ENCODE peak calls at places on chromosome 13, in four cellular contexts. D is neural progenitor cell, U is IMR-90, W is colonic mucosa. K is an unnamed sample.

GRCh38 chr13:26951581-26952177 is 191.1 kb upstream of the GPR12 start:
- DNase-seq in W (peak; percentile 83), U (no peak), D (no peak), K (no peak)

GRCh38 chr13:102825921-102826706 is 19.7 kb upstream of the ERCC5 start:
- DNase-seq in U (peak; percentile 93), D (no peak), W (no peak), K (peak; percentile 94)

GRCh38 chr13:77360032-77360431 is 33.1 kb upstream of the MYCBP2 start:
- DNase-seq in W (no peak), U (no peak), D (no peak), K (no peak)

GRCh38 chr13:94664889-94665288 is 47.5 kb downstream of the SOX21 start:
- DNase-seq in D (no peak), U (no peak), W (no peak), K (no peak)

GRCh38 chr13:30934381-30934780 is 1.9 kb downstream of the TEX26 start:
- DNase-seq in D (peak; percentile 48), W (no peak), U (peak; percentile 14), K (no peak)

GRCh38 chr13:25847145-25847544 is 204.7 kb downstream of the SHISA2 start:
- DNase-seq in W (no peak), U (no peak), D (no peak), K (no peak)

GRCh38 chr13:89457977-89458376 is 1786.8 kb downstream of the SLITRK5 start:
- DNase-seq in W (no peak), D (no peak), U (peak; percentile 34), K (peak; percentile 87)

GRCh38 chr13:26962671-26963070 is 202.1 kb upstream of the GPR12 start:
- DNase-seq in D (no peak), U (no peak), W (no peak), K (no peak)

GRCh38 chr13:100423375-100423774 is 165.2 kb downstream of the GGACT start:
- DNase-seq in W (no peak), U (peak; percentile 56), D (no peak), K (no peak)

GRCh38 chr13:49220856-49221614 is 897 bp downstream of the MLNR start:
- DNase-seq in W (no peak), D (peak; percentile 61), U (peak; percentile 12), K (no peak)

GRCh38 chr13:98327326-98328314 is 150.6 kb upstream of the RNF113B start:
- DNase-seq in W (no peak), U (peak; percentile 78), D (peak; percentile 91), K (peak; percentile 83)

GRCh38 chr13:98020271-98020670 is 66.8 kb downstream of the IPO5 start:
- DNase-seq in U (peak; percentile 60), W (no peak), D (no peak), K (no peak)

GRCh38 chr13:99361197-99361596 is 54.0 kb upstream of the GPR183 start:
- DNase-seq in U (no peak), D (no peak), W (no peak), K (no peak)

GRCh38 chr13:88628882-88629281 is 957.7 kb downstream of the SLITRK5 start:
- DNase-seq in W (no peak), U (no peak), D (no peak), K (no peak)

GRCh38 chr13:83499286-83499685 is 383.0 kb downstream of the SLITRK1 start:
- DNase-seq in W (no peak), D (no peak), U (peak; percentile 14), K (peak; percentile 39)

GRCh38 chr13:97758317-97758716 is 195.2 kb upstream of the IPO5 start:
- DNase-seq in U (no peak), W (no peak), D (no peak), K (no peak)

GRCh38 chr13:39144941-39145533 is 106.8 kb downstream of the NHLRC3 start:
- DNase-seq in W (peak; percentile 52), U (peak; percentile 70), D (peak; percentile 82), K (peak; percentile 37)

GRCh38 chr13:90272356-90272755 is 1075.1 kb upstream of the MIR17HG start:
- DNase-seq in D (no peak), W (no peak), U (no peak), K (peak; percentile 87)

GRCh38 chr13:59890064-59890463 is 273.7 kb downstream of the DIAPH3 start:
- DNase-seq in D (no peak), U (peak; percentile 19), W (no peak), K (no peak)

GRCh38 chr13:98495627-98496238 is 81.2 kb downstream of the STK24 start:
- DNase-seq in W (no peak), U (no peak), D (peak; percentile 48), K (no peak)

GRCh38 chr13:101792189-101792588 is 339.7 kb downstream of the ITGBL1 start:
- DNase-seq in D (no peak), W (no peak), U (no peak), K (no peak)

GRCh38 chr13:73657821-73658540 is 476.2 kb downstream of the KLF12 start:
- DNase-seq in U (no peak), W (peak; percentile 44), D (no peak), K (peak; percentile 47)

GRCh38 chr13:96100457-96101220 is 10.7 kb downstream of the HS6ST3 start:
- DNase-seq in D (no peak), U (no peak), W (no peak), K (no peak)

GRCh38 chr13:97967948-97968347 is 14.5 kb downstream of the IPO5 start:
- DNase-seq in W (no peak), D (no peak), U (no peak), K (peak; percentile 66)

GRCh38 chr13:84649853-84650252 is 767.6 kb upstream of the SLITRK1 start:
- DNase-seq in W (no peak), D (no peak), U (peak; percentile 48), K (no peak)

GRCh38 chr13:99995104-99995502 is 13.5 kb downstream of the ZIC2 start:
- DNase-seq in D (no peak), W (no peak), U (no peak), K (no peak)

GRCh38 chr13:34207334-34207733 is 389.4 kb downstream of the RFC3 start:
- DNase-seq in U (peak; percentile 70), W (no peak), D (no peak), K (peak; percentile 90)

GRCh38 chr13:52599037-52599852 is 43.0 kb upstream of the HNRNPA1L2 start:
- DNase-seq in W (no peak), U (peak; percentile 71), D (peak; percentile 23), K (peak; percentile 73)

GRCh38 chr13:37288057-37288720 is 182.7 kb upstream of the CSNK1A1L start:
- DNase-seq in W (no peak), D (no peak), U (no peak), K (no peak)

GRCh38 chr13:31310781-31311180 is 111.0 kb downstream of the B3GLCT start:
- DNase-seq in D (no peak), W (no peak), U (peak; percentile 1), K (no peak)

GRCh38 chr13:95323930-95324662 is 22.8 kb upstream of the ABCC4 start:
- DNase-seq in D (no peak), W (no peak), U (no peak), K (no peak)

GRCh38 chr13:81194362-81194761 is 853.4 kb upstream of the SPRY2 start:
- DNase-seq in D (no peak), U (no peak), W (no peak), K (no peak)

GRCh38 chr13:109628251-109628699 is 158.1 kb downstream of the IRS2 start:
- DNase-seq in D (no peak), W (no peak), U (peak; percentile 61), K (peak; percentile 84)

GRCh38 chr13:39144391-39144790 is 106.1 kb downstream of the NHLRC3 start:
- DNase-seq in D (no peak), W (no peak), U (no peak), K (no peak)

GRCh38 chr13:27830010-27830409 is 37.7 kb downstream of the GSX1 start:
- DNase-seq in D (peak; percentile 88), W (peak; percentile 67), U (no peak), K (no peak)

GRCh38 chr13:52070929-52071523 is 46.5 kb downstream of the UTP14C start:
- DNase-seq in D (no peak), U (peak; percentile 32), W (no peak), K (peak; percentile 16)

DNA sequence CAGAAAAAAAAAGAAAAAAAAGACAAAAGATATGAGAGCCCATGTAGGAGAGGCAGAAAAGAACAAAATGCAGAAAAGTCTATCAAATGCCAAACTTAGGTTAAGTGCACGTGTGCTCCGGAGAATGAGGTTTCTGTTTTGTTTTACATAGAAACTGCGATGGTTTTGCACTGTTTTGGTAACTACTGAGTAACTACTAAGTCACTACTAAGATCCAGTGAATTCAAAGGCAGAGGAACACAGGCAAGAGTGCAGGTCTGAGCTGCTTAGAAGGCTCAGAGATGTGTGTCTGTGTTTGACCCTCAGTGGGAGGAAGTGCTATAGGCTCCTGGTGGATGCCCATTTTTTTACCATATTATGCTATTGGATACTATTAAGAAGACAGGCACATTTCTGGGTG is 299.3 kb downstream of the NDFIP2 start:
- DNase-seq in U (peak; percentile 42), D (peak; percentile 4), W (no peak), K (peak; percentile 29)
- H3K9ac ChIP-seq in U (no peak overlapping the region), D (no peak overlapping the region), W (no peak overlapping the region), K (no peak overlapping the region)

GRCh38 chr13:22874839-22875238 is 305.9 kb upstream of the SGCG start:
- DNase-seq in D (no peak), U (no peak), W (no peak), K (no peak)
- H3K4me1 ChIP-seq in D (peaks cover 4% of the 10 kb centered on the region), U (no peaks in the 10 kb centered on the region), W (no peaks in the 10 kb centered on the region), K (no peaks in the 10 kb centered on the region)

GRCh38 chr13:113304121-113304520 is 7.1 kb downstream of the LAMP1 start:
- DNase-seq in U (no peak), D (no peak), W (no peak), K (no peak)

GRCh38 chr13:113307491-113307890 is 10.5 kb downstream of the LAMP1 start:
- DNase-seq in D (no peak), W (no peak), U (peak; percentile 57), K (peak; percentile 23)

GRCh38 chr13:113309481-113309880 is 12.4 kb downstream of the LAMP1 start:
- DNase-seq in W (no peak), U (no peak), D (no peak), K (no peak)

GRCh38 chr13:113302940-113303339 is 5.9 kb downstream of the LAMP1 start:
- DNase-seq in U (peak; percentile 9), W (no peak), D (no peak), K (no peak)

GRCh38 chr13:113305208-113305607 is 8.2 kb downstream of the LAMP1 start:
- DNase-seq in D (no peak), W (no peak), U (peak; percentile 76), K (peak; percentile 73)
- H3K9ac ChIP-seq in D (no peak overlapping the region), W (no peak overlapping the region), U (no peak overlapping the region), K (peak overlapping the region; percentile 9)

GRCh38 chr13:110873639-110874507 is 41.0 kb downstream of the ANKRD10 start:
- DNase-seq in D (no peak), U (no peak), W (no peak), K (no peak)
- H3K4me1 ChIP-seq in D (peaks cover 8% of the 10 kb centered on the region), U (peaks cover 11% of the 10 kb centered on the region), W (peaks cover 5% of the 10 kb centered on the region), K (peaks cover 23% of the 10 kb centered on the region)

DNA sequence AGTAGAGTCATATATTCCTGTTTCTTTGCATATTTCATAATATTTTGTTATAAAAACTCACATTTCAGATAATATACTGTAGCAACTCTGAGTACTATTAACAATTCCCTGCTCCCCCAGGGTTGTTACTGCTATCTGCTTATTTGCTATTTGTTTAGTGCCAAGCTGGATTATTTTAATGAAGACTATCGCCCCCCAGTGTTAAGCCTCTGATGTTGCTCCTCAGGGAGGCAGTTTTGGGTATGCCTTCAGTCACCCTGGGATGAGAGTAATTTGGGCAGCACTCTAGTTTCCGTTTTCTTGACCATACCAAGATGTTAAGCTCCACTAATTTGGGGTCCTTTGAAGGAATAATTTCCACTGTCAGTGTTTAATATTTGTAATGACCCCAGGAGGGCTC is 46.0 kb downstream of the MICU2 start:
- DNase-seq in U (no peak), W (no peak), D (peak; percentile 59), K (no peak)
- H3K9ac ChIP-seq in U (no peak overlapping the region), W (no peak overlapping the region), D (no peak overlapping the region), K (no peak overlapping the region)